ENCODE peak calls at places on chromosomes 5 and 9, in four cellular contexts. V, T, G and C are unnamed samples.

GRCh38 chr5:96151891-96152290 is 190.2 kb upstream of the ELL2 start:
- DNase-seq in T (no peak), V (no peak), G (no peak), C (no peak)

GRCh38 chr5:55994502-55994997 is at the start of gene IL6ST:
- DNase-seq in T (peak), V (peak), G (no peak), C (peak)

GRCh38 chr9:88574993-88575392 is 40.0 kb downstream of the NXNL2 start:
- DNase-seq in T (no peak), G (no peak), V (no peak), C (no peak)

GRCh38 chr9:93656426-93657222 is 80.2 kb downstream of the PHF2 start:
- DNase-seq in T (no peak), G (no peak), V (no peak), C (no peak)

GRCh38 chr9:78437721-78438610 is 141.0 kb downstream of the PSAT1 start:
- DNase-seq in T (no peak), V (no peak), G (no peak), C (peak)

GRCh38 chr5:132008961-132009680 is 2.3 kb downstream of the ACSL6 start:
- DNase-seq in G (no peak), V (no peak), T (no peak), C (no peak)

GRCh38 chr5:135535420-135535819 is 344 bp downstream of the NEUROG1 start:
- DNase-seq in V (no peak), G (no peak), T (no peak), C (no peak)

GRCh38 chr9:136464241-136464640 is 18.6 kb downstream of the SEC16A start:
- DNase-seq in V (no peak), G (no peak), T (no peak), C (no peak)

GRCh38 chr9:71506821-71507220 is 261.5 kb downstream of the CEMIP2 start:
- DNase-seq in G (no peak), V (no peak), T (no peak), C (no peak)

GRCh38 chr9:135671591-135672041 is 8.5 kb downstream of the LCN9 start:
- DNase-seq in V (no peak), G (no peak), T (peak), C (peak)

GRCh38 chr5:113172231-113172826 is 195.7 kb downstream of the DCP2 start:
- DNase-seq in G (no peak), T (no peak), V (no peak), C (no peak)

GRCh38 chr9:136482046-136482792 is 621 bp downstream of the SEC16A start:
- DNase-seq in G (no peak), T (no peak), V (no peak), C (peak)

GRCh38 chr9:98357921-98358535 is 102.6 kb upstream of the TBC1D2 start:
- DNase-seq in V (no peak), T (no peak), G (no peak), C (no peak)

GRCh38 chr5:115170128-115170923 is 618 bp upstream of the TRIM36 start:
- DNase-seq in T (no peak), G (no peak), V (no peak), C (no peak)

GRCh38 chr5:87169300-87169991 is 98.2 kb upstream of the RASA1 start:
- DNase-seq in G (no peak), V (no peak), T (no peak), C (no peak)

GRCh38 chr9:22079873-22080341 is 70.8 kb upstream of the CDKN2B start:
- DNase-seq in V (no peak), T (no peak), G (peak), C (no peak)

GRCh38 chr5:128427901-128428300 is 110.1 kb downstream of the FBN2 start:
- DNase-seq in V (no peak), G (no peak), T (no peak), C (no peak)

GRCh38 chr5:12245429-12245828 is 341.2 kb upstream of the CTNND2 start:
- DNase-seq in G (no peak), V (no peak), T (no peak), C (no peak)

GRCh38 chr5:178205010-178205748 is 846 bp downstream of the HNRNPAB start:
- DNase-seq in V (peak), T (no peak), G (no peak), C (no peak)

GRCh38 chr9:76027426-76027825 is 137.0 kb downstream of the PCSK5 start:
- DNase-seq in G (no peak), V (no peak), T (no peak), C (no peak)

GRCh38 chr9:118418887-118419620 is 714.9 kb downstream of the TLR4 start:
- DNase-seq in G (no peak), V (no peak), T (no peak), C (no peak)

GRCh38 chr9:132955123-132955522 is 10.7 kb upstream of the TSC1 start:
- DNase-seq in V (no peak), G (no peak), T (no peak), C (no peak)

GRCh38 chr9:132961002-132961401 is 16.6 kb upstream of the TSC1 start:
- DNase-seq in V (no peak), T (no peak), G (no peak), C (no peak)

GRCh38 chr9:132955768-132956167 is 11.4 kb upstream of the TSC1 start:
- DNase-seq in V (no peak), G (no peak), T (no peak), C (no peak)

GRCh38 chr9:132957805-132958204 is 13.4 kb upstream of the TSC1 start:
- DNase-seq in T (no peak), G (no peak), V (no peak), C (no peak)
- TF ChIP-seq ZNF274 in T (no peak), G (no peak), V (no peak), C (no peak)

GRCh38 chr9:7432989-7433388 is 366.6 kb downstream of the DMAC1 start:
- DNase-seq in T (no peak), V (no peak), G (no peak), C (no peak)

GRCh38 chr9:7433508-7434292 is 365.9 kb downstream of the DMAC1 start:
- DNase-seq in T (no peak), G (no peak), V (no peak), C (no peak)

GRCh38 chr9:7439355-7439978 is 360.1 kb downstream of the DMAC1 start:
- DNase-seq in V (no peak), G (no peak), T (no peak), C (no peak)

GRCh38 chr9:7436754-7437153 is 362.8 kb downstream of the DMAC1 start:
- DNase-seq in T (no peak), G (no peak), V (no peak), C (no peak)
- TF ChIP-seq SUZ12 in T (no peak), G (no peak), V (no peak), C (no peak)

DNA sequence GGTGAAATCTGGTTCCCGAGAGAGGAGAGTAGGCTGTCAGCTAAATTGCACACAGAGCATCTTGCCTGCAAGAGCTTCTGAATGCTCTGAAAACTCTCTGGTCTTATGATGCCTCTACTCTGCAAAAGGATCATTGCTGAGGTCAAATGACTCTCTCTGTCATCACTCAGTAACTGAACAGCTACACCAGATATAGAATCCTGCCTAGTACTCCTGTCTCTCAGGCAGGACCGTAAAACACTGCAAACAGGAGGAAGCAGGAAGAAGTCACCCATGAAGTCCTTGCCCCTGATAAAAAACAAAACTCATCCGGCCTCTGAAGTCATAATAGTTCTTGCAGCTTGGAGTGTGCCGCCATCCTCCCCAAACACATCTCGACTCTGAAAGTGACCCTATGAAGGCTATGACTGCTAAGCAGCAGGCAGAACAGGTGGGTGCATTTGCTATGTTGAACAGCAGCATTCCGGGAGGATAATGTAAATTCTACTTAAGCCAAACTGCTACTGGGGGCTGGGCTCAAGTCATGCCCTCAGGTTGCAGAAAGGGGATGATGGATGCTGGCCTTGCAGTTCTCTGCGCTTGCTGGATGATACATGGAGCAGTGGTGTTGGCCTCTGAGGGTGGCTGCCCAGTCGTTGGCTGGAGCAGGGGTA is 81.9 kb upstream of the FAM169A start:
- DNase-seq in T (no peak), G (no peak), V (no peak), C (peak)
- TF ChIP-seq ZNF274 in T (no peak), G (no peak), V (no peak), C (no peak)

GRCh38 chr5:77101298-77101697 is 14.2 kb upstream of the ZBED3 start:
- DNase-seq in G (no peak), T (no peak), V (no peak), C (no peak)
- TF ChIP-seq SUZ12 in G (no peak), T (no peak), V (no peak), C (no peak)

GRCh38 chr5:156684216-156684615 is 165.9 kb upstream of the PPP1R2B start:
- DNase-seq in G (no peak), V (peak), T (no peak), C (no peak)
- TF ChIP-seq ZNF274 in G (no peak), V (no peak), T (no peak), C (no peak)

GRCh38 chr5:67576112-67576511 is 379.5 kb upstream of the CD180 start:
- DNase-seq in T (no peak), G (no peak), V (no peak), C (no peak)

GRCh38 chr5:67575087-67575486 is 378.5 kb upstream of the CD180 start:
- DNase-seq in G (no peak), V (no peak), T (no peak), C (no peak)

GRCh38 chr5:67578011-67578410 is 381.4 kb upstream of the CD180 start:
- DNase-seq in G (no peak), T (no peak), V (no peak), C (no peak)

GRCh38 chr5:67581203-67581602 is 384.6 kb upstream of the CD180 start:
- DNase-seq in V (no peak), G (no peak), T (no peak), C (no peak)

GRCh38 chr5:67577424-67577823 is 380.8 kb upstream of the CD180 start:
- DNase-seq in T (no peak), G (no peak), V (no peak), C (no peak)
- TF ChIP-seq SUZ12 in T (no peak), G (no peak), V (no peak), C (no peak)